ENCODE peak calls at places on chromosomes 2 and 18, in six cellular contexts. R is transverse colon, M is breast epithelium, A is sigmoid colon, G is stomach, Z is Panc1. X is an unnamed sample.

GRCh38 chr2:43402452-43402937 is 176.1 kb upstream of the ZFP36L2 start:
- DNase-seq in A (no peak), R (no peak), M (no peak), G (no peak), Z (no peak), X (no peak)

GRCh38 chr2:129902731-129903585 is 76.5 kb upstream of the RAB6C start:
- DNase-seq in M (no peak), A (no peak), R (no peak), G (peak; percentile 13), Z (no peak), X (no peak)

GRCh38 chr2:24830351-24830750 is 37.1 kb downstream of the CENPO start:
- DNase-seq in M (no peak), R (peak; percentile 3), G (no peak), A (peak; percentile 47), Z (no peak), X (no peak)

GRCh38 chr2:176399199-176399598 is 130.0 kb downstream of the MTX2 start:
- DNase-seq in G (no peak), A (no peak), M (no peak), R (no peak), Z (no peak), X (no peak)

GRCh38 chr2:232541195-232541960 is 1.9 kb downstream of the CHRNG start:
- DNase-seq in A (peak; percentile 34), R (no peak), G (peak; percentile 23), M (peak; percentile 24), Z (no peak), X (no peak)

GRCh38 chr2:118089015-118089800 is 937 bp downstream of the INSIG2 start:
- DNase-seq in R (peak; percentile 31), A (no peak), G (peak; percentile 34), Z (no peak), M (no peak), X (peak; percentile 8)

GRCh38 chr2:191748528-191749180 is 70.7 kb downstream of the NABP1 start:
- DNase-seq in R (no peak), A (no peak), Z (no peak), G (no peak), M (no peak), X (no peak)

GRCh38 chr2:62292190-62292589 is 96.3 kb downstream of the B3GNT2 start:
- DNase-seq in Z (no peak), R (peak; percentile 21), G (peak; percentile 60), M (no peak), A (no peak), X (peak; percentile 74)

GRCh38 chr2:26230806-26231205 is 13.6 kb downstream of the HADHA start:
- DNase-seq in M (no peak), R (no peak), A (no peak), Z (no peak), G (no peak), X (no peak)

GRCh38 chr2:240427729-240428128 is 7.7 kb upstream of the GPC1 start:
- DNase-seq in Z (no peak), G (no peak), R (no peak), M (no peak), A (no peak), X (no peak)

GRCh38 chr18:7548721-7549120 is 18.4 kb upstream of the PTPRM start:
- DNase-seq in A (no peak), R (no peak), G (no peak), Z (no peak), M (no peak), X (no peak)

GRCh38 chr2:174574657-174575056 is 22.9 kb downstream of the WIPF1 start:
- DNase-seq in R (no peak), Z (no peak), A (peak; percentile 79), G (no peak), M (no peak), X (no peak)

GRCh38 chr2:10412380-10412779 is 35.7 kb downstream of the ODC1 start:
- DNase-seq in M (no peak), A (no peak), Z (no peak), R (peak; percentile 53), G (no peak), X (no peak)

GRCh38 chr2:9365498-9366019 is 57.8 kb downstream of the ITGB1BP1 start:
- DNase-seq in Z (no peak), M (no peak), G (no peak), R (no peak), A (no peak), X (no peak)

GRCh38 chr2:201618744-201619654 is 24.3 kb downstream of the TMEM237 start:
- DNase-seq in M (no peak), A (peak; percentile 79), G (peak; percentile 55), R (peak; percentile 30), Z (no peak), X (peak; percentile 23)

GRCh38 chr18:28079883-28080282 is 97.0 kb downstream of the CDH2 start:
- DNase-seq in R (no peak), Z (no peak), G (no peak), A (no peak), M (no peak), X (no peak)

GRCh38 chr18:28080876-28081300 is 96.0 kb downstream of the CDH2 start:
- DNase-seq in M (no peak), Z (no peak), G (no peak), A (no peak), R (no peak), X (no peak)

GRCh38 chr18:28078298-28078697 is 98.6 kb downstream of the CDH2 start:
- DNase-seq in A (no peak), R (no peak), G (no peak), Z (no peak), M (no peak), X (no peak)

GRCh38 chr18:28081516-28081915 is 95.4 kb downstream of the CDH2 start:
- DNase-seq in M (no peak), G (no peak), Z (no peak), A (no peak), R (no peak), X (no peak)

DNA sequence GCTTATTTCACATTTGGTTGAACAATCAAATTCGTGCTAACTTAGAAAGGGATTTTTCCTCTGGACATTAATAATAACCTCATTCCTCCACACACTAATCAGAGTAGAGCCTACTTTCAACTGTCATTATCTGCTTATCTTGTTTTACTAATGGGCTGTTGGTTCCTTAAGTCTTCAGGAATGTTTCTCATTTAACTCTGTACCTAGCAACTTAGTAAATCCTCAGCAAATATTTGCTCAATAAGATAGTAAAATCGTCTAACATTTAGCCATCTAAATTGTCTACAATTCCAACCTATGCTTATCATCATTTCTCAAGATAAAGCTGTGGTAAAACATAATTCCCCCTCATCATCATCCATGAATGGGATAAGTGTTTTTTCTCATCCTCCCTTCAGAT is 98.1 kb downstream of the CDH2 start:
- DNase-seq in A (no peak), G (no peak), R (no peak), M (no peak), Z (no peak), X (no peak)
- H3K4me1 ChIP-seq in A (no peaks in the 10 kb centered on the region), G (no peaks in the 10 kb centered on the region), R (no peaks in the 10 kb centered on the region), M (no peaks in the 10 kb centered on the region), Z (no peaks in the 10 kb centered on the region), X (no peaks in the 10 kb centered on the region)

GRCh38 chr2:120766758-120767351 is 31.2 kb downstream of the GLI2 start:
- DNase-seq in R (no peak), M (peak; percentile 41), A (peak; percentile 63), G (no peak), Z (no peak), X (no peak)

GRCh38 chr2:120767486-120768005 is 31.9 kb downstream of the GLI2 start:
- DNase-seq in R (no peak), G (no peak), A (peak; percentile 51), Z (no peak), M (peak; percentile 14), X (no peak)

GRCh38 chr2:120764434-120764833 is 28.8 kb downstream of the GLI2 start:
- DNase-seq in G (no peak), M (peak; percentile 38), A (peak; percentile 30), R (no peak), Z (no peak), X (no peak)

GRCh38 chr2:120765031-120765910 is 29.6 kb downstream of the GLI2 start:
- DNase-seq in R (no peak), Z (no peak), A (peak; percentile 69), M (peak; percentile 34), G (no peak), X (no peak)

GRCh38 chr2:120765911-120766757 is 30.5 kb downstream of the GLI2 start:
- DNase-seq in G (peak; percentile 51), M (peak; percentile 54), R (peak; percentile 67), A (peak; percentile 95), Z (no peak), X (no peak)
- TF ChIP-seq POLR2AphosphoS5 in G (peak; percentile 75), M (no peak), R (peak; percentile 60), A (peak; percentile 75), Z (no peak), X (no peak)

GRCh38 chr2:218305383-218305782 is 13.1 kb upstream of the TMBIM1 start:
- DNase-seq in M (no peak), A (no peak), R (no peak), G (no peak), Z (no peak), X (no peak)

GRCh38 chr2:218310853-218311542 is 18.7 kb upstream of the TMBIM1 start:
- DNase-seq in A (no peak), Z (no peak), G (peak; percentile 55), M (no peak), R (no peak), X (no peak)

GRCh38 chr2:218306184-218306920 is 14.0 kb upstream of the TMBIM1 start:
- DNase-seq in G (no peak), M (no peak), Z (no peak), R (no peak), A (no peak), X (no peak)

GRCh38 chr2:218311543-218311884 is 19.2 kb upstream of the TMBIM1 start:
- DNase-seq in Z (no peak), A (no peak), M (no peak), G (no peak), R (no peak), X (no peak)

DNA sequence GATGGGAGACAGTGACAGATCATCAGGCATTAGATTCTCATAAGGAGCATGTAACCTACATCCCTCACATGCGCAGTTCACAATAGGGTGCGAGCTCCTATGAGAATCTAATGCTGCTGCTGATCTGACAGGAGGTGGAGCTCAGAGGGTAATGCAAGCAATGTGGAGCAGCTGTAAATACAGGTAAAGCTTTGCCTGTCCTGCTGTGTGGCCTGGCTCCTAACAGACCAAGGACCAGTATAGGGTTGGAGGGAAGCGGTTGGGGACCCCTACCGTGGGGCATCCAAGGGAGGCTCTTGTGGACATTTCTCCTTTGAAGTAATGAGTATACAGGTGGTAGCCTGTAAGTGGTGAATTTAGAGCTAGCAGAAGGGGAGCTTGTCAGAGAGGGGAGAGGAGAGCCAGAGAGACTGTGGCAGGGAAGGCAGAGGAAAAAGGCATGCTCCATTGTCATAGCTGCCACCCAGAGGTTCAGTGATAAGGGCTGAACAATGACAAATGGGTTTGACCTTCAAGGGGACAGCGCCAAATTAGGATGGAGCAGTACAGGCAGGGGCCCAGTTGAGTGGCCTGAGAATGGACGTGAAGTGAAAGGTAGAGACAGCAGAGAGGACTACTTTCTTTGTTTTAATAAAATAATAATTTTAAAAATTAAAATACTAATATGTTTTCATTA is 15.2 kb upstream of the TMBIM1 start:
- DNase-seq in R (no peak), M (no peak), A (no peak), G (no peak), Z (no peak), X (no peak)
- H3K27ac ChIP-seq in R (no peak overlapping the region), M (no peak overlapping the region), A (no peak overlapping the region), G (no peak overlapping the region), Z (no peak overlapping the region), X (peak overlapping the region; percentile 31)

DNA sequence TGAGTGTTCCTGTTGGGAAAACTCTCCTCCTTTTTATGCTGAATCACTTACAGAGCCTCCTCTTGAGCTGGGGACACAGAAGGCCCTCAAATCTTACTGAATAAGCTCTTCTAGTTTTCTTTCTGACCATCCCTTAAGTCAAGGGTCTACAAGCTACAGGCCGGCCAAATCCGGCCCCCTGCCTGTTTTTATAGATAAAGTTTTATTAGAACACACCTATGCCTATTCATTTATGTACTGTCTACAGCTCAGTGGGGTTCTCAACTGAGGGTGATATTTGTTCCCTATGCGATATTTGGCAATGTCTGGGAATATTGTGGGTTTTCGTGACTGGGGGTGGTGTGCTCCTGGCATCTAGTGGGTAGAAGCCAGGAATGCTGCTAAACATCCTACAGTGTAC is 14.0 kb downstream of the CDC42EP3 start:
- DNase-seq in Z (no peak), A (no peak), M (no peak), R (no peak), G (no peak), X (no peak)
- H3K4me1 ChIP-seq in Z (no peaks in the 10 kb centered on the region), A (peaks cover 98% of the 10 kb centered on the region), M (no peaks in the 10 kb centered on the region), R (peaks cover 60% of the 10 kb centered on the region), G (peaks cover 81% of the 10 kb centered on the region), X (peaks cover 29% of the 10 kb centered on the region)